ENCODE peak calls at places on chromosomes 5 and 9, in nine cellular contexts. J, B, M, S, Q, L, H, A and O are unnamed samples.

GRCh38 chr5:16965581-16965980 is 29.5 kb upstream of the MYO10 start:
- DNase-seq in J (no peak), B (no peak), M (no peak), S (no peak), Q (no peak), L (no peak), H (no peak), A (no peak), O (no peak)

GRCh38 chr5:139662617-139663016 is 14.5 kb downstream of the CXXC5 start:
- DNase-seq in J (no peak), B (no peak), M (no peak), S (no peak), Q (no peak), L (no peak), H (no peak), A (no peak), O (no peak)

GRCh38 chr5:168324864-168325615 is 33.6 kb downstream of the WWC1 start:
- DNase-seq in J (no peak), B (no peak), M (no peak), S (peak), Q (no peak), L (no peak), H (no peak), A (no peak), O (no peak)

GRCh38 chr5:127369772-127370171 is 79.2 kb downstream of the MEGF10 start:
- DNase-seq in J (no peak), B (no peak), M (no peak), S (peak), Q (no peak), L (no peak), H (no peak), A (no peak), O (peak)

GRCh38 chr5:154162475-154163217 is 27.9 kb upstream of the GALNT10 start:
- DNase-seq in J (no peak), B (no peak), M (no peak), S (no peak), Q (no peak), L (no peak), H (no peak), A (no peak), O (no peak)

GRCh38 chr9:129276486-129277260 is 98.6 kb upstream of the IER5L start:
- DNase-seq in J (no peak), B (no peak), M (peak), S (no peak), Q (no peak), L (no peak), H (no peak), A (peak), O (no peak)

GRCh38 chr9:111661802-111662491 is 542 bp downstream of the GNG10 start:
- DNase-seq in J (no peak), B (no peak), M (peak), S (peak), Q (peak), L (no peak), H (peak), A (peak), O (peak)

GRCh38 chr5:157516016-157516415 is 56.0 kb downstream of the NIPAL4 start:
- DNase-seq in J (no peak), B (no peak), M (no peak), S (no peak), Q (no peak), L (no peak), H (no peak), A (peak), O (no peak)

GRCh38 chr5:158429564-158429963 is 570.6 kb upstream of the CLINT1 start:
- DNase-seq in J (no peak), B (no peak), M (no peak), S (no peak), Q (no peak), L (no peak), H (no peak), A (no peak), O (no peak)

GRCh38 chr5:75050415-75050814 is 1.9 kb downstream of the GCNT4 start:
- DNase-seq in J (peak), B (no peak), M (no peak), S (peak), Q (peak), L (no peak), H (no peak), A (no peak), O (no peak)

GRCh38 chr9:7394007-7394774 is 405.4 kb downstream of the DMAC1 start:
- DNase-seq in J (no peak), B (no peak), M (peak), S (no peak), Q (no peak), L (peak), H (no peak), A (no peak), O (no peak)

GRCh38 chr9:91690540-91691249 is 259.3 kb downstream of the ROR2 start:
- DNase-seq in J (no peak), B (no peak), M (no peak), S (peak), Q (no peak), L (no peak), H (no peak), A (no peak), O (peak)

GRCh38 chr9:76562511-76562911 is 103.5 kb downstream of the GCNT1 start:
- DNase-seq in J (no peak), B (no peak), M (no peak), S (no peak), Q (no peak), L (no peak), H (no peak), A (no peak), O (no peak)

GRCh38 chr9:113578279-113578865 is 114.8 kb downstream of the RGS3 start:
- DNase-seq in J (no peak), B (no peak), M (no peak), S (no peak), Q (no peak), L (no peak), H (no peak), A (no peak), O (no peak)